ENCODE peak calls at places on chromosomes 4 and X, in eight cellular contexts. One of them, this sample, is unnamed.

GRCh38 chrX:63508668-63509067 is 157.5 kb upstream of the SPIN4 start:
- DNase-seq in astrocyte of the cerebellum: no peak
- DNase-seq in tibial artery: no peak
- DNase-seq in WERI-Rb-1: no peak
- DNase-seq in transverse colon: no peak
- DNase-seq in AG04449: no peak
- DNase-seq in GM12865: no peak
- DNase-seq in RWPE1: no peak
- DNase-seq in this sample: no peak

GRCh38 chr4:139779653-139780052 is 114.0 kb downstream of the MGST2 start:
- DNase-seq in GM12865: no peak
- DNase-seq in transverse colon: no peak
- DNase-seq in RWPE1: no peak
- DNase-seq in AG04449: no peak
- DNase-seq in astrocyte of the cerebellum: no peak
- DNase-seq in WERI-Rb-1: no peak
- DNase-seq in tibial artery: no peak
- DNase-seq in this sample: no peak

GRCh38 chr4:122827258-122827887 is 742 bp downstream of the FGF2 start:
- DNase-seq in RWPE1: peak
- DNase-seq in AG04449: no peak
- DNase-seq in astrocyte of the cerebellum: no peak
- DNase-seq in GM12865: peak
- DNase-seq in tibial artery: peak
- DNase-seq in transverse colon: peak
- DNase-seq in WERI-Rb-1: peak
- DNase-seq in this sample: peak

GRCh38 chr4:20565075-20565721 is 135.1 kb upstream of the PACRGL start:
- DNase-seq in GM12865: no peak
- DNase-seq in transverse colon: no peak
- DNase-seq in WERI-Rb-1: no peak
- DNase-seq in AG04449: no peak
- DNase-seq in astrocyte of the cerebellum: peak
- DNase-seq in RWPE1: no peak
- DNase-seq in tibial artery: no peak
- DNase-seq in this sample: no peak

GRCh38 chr4:87505862-87506261 is 23.3 kb downstream of the SPARCL1 start:
- DNase-seq in tibial artery: no peak
- DNase-seq in transverse colon: no peak
- DNase-seq in AG04449: no peak
- DNase-seq in WERI-Rb-1: peak
- DNase-seq in GM12865: no peak
- DNase-seq in RWPE1: no peak
- DNase-seq in astrocyte of the cerebellum: no peak
- DNase-seq in this sample: no peak

GRCh38 chr4:86640469-86640868 is 46.4 kb downstream of the PTPN13 start:
- DNase-seq in RWPE1: no peak
- DNase-seq in tibial artery: no peak
- DNase-seq in astrocyte of the cerebellum: no peak
- DNase-seq in transverse colon: no peak
- DNase-seq in AG04449: peak
- DNase-seq in WERI-Rb-1: no peak
- DNase-seq in GM12865: no peak
- DNase-seq in this sample: no peak

GRCh38 chr4:114384629-114385028 is 214.0 kb upstream of the UGT8 start:
- DNase-seq in tibial artery: no peak
- DNase-seq in transverse colon: no peak
- DNase-seq in astrocyte of the cerebellum: peak
- DNase-seq in RWPE1: no peak
- DNase-seq in WERI-Rb-1: no peak
- DNase-seq in AG04449: no peak
- DNase-seq in GM12865: peak
- DNase-seq in this sample: peak

GRCh38 chr4:52290468-52290867 is 239.4 kb downstream of the SPATA18 start:
- DNase-seq in AG04449: no peak
- DNase-seq in tibial artery: no peak
- DNase-seq in RWPE1: no peak
- DNase-seq in astrocyte of the cerebellum: no peak
- DNase-seq in transverse colon: no peak
- DNase-seq in GM12865: no peak
- DNase-seq in WERI-Rb-1: no peak
- DNase-seq in this sample: no peak

GRCh38 chr4:74433043-74433442 is 11.9 kb upstream of the AREG start:
- DNase-seq in GM12865: no peak
- DNase-seq in WERI-Rb-1: no peak
- DNase-seq in astrocyte of the cerebellum: no peak
- DNase-seq in AG04449: peak
- DNase-seq in RWPE1: no peak
- DNase-seq in tibial artery: no peak
- DNase-seq in transverse colon: no peak
- DNase-seq in this sample: no peak

GRCh38 chr4:110867251-110867960 is 244.5 kb upstream of the PITX2 start:
- DNase-seq in GM12865: peak
- DNase-seq in astrocyte of the cerebellum: no peak
- DNase-seq in AG04449: no peak
- DNase-seq in tibial artery: no peak
- DNase-seq in transverse colon: no peak
- DNase-seq in RWPE1: peak
- DNase-seq in WERI-Rb-1: no peak
- DNase-seq in this sample: peak

GRCh38 chr4:38950159-38950558 is 82.0 kb downstream of the TMEM156 start:
- DNase-seq in transverse colon: no peak
- DNase-seq in AG04449: no peak
- DNase-seq in RWPE1: no peak
- DNase-seq in tibial artery: no peak
- DNase-seq in WERI-Rb-1: no peak
- DNase-seq in astrocyte of the cerebellum: no peak
- DNase-seq in GM12865: no peak
- DNase-seq in this sample: no peak

GRCh38 chr4:143389543-143390195 is 53.0 kb downstream of the GAB1 start:
- DNase-seq in WERI-Rb-1: no peak
- DNase-seq in transverse colon: no peak
- DNase-seq in tibial artery: no peak
- DNase-seq in AG04449: no peak
- DNase-seq in GM12865: no peak
- DNase-seq in astrocyte of the cerebellum: no peak
- DNase-seq in RWPE1: peak
- DNase-seq in this sample: no peak

GRCh38 chrX:151019837-151020236 is 36.7 kb downstream of the HMGB3 start:
- DNase-seq in transverse colon: no peak
- DNase-seq in tibial artery: no peak
- DNase-seq in WERI-Rb-1: no peak
- DNase-seq in AG04449: peak
- DNase-seq in GM12865: no peak
- DNase-seq in astrocyte of the cerebellum: no peak
- DNase-seq in RWPE1: peak
- DNase-seq in this sample: no peak

GRCh38 chr4:53122280-53123116 is 243.4 kb downstream of the SCFD2 start:
- DNase-seq in astrocyte of the cerebellum: no peak
- DNase-seq in tibial artery: no peak
- DNase-seq in GM12865: no peak
- DNase-seq in transverse colon: no peak
- DNase-seq in WERI-Rb-1: no peak
- DNase-seq in AG04449: no peak
- DNase-seq in RWPE1: no peak
- DNase-seq in this sample: no peak

GRCh38 chrX:2664497-2664896 is 26.6 kb upstream of the CD99 start:
- DNase-seq in RWPE1: no peak
- DNase-seq in WERI-Rb-1: no peak
- DNase-seq in GM12865: no peak
- DNase-seq in tibial artery: no peak
- DNase-seq in transverse colon: no peak
- DNase-seq in AG04449: no peak
- DNase-seq in astrocyte of the cerebellum: no peak
- DNase-seq in this sample: no peak

DNA sequence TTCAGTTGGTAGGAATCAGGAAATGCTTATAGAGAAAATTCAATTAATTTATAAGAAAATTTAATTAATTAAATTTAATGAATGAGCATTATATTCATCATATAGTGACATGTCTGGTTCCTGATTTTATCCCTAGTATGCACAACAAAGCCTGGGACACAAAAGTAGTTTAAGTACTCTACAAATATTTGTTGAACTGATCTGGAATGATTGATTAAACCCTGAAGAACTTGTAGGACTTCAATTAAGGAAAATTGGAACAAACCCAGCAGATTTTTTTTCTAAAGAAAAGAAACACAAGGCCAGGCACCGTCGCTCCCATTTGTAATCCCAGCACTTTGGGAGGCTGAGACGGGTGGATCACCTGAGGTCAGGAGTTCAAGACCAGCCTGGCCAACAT is 4.5 kb upstream of the APELA start:
- DNase-seq in GM12865: no peak
- DNase-seq in RWPE1: no peak
- DNase-seq in WERI-Rb-1: no peak
- DNase-seq in AG04449: no peak
- DNase-seq in astrocyte of the cerebellum: no peak
- DNase-seq in transverse colon: no peak
- DNase-seq in tibial artery: no peak
- DNase-seq in this sample: no peak
- TF ChIP-seq CTCF in GM12865: no peak
- TF ChIP-seq CTCF in RWPE1: no peak
- TF ChIP-seq CTCF in WERI-Rb-1: no peak
- TF ChIP-seq CTCF in AG04449: no peak
- TF ChIP-seq CTCF in astrocyte of the cerebellum: no peak
- TF ChIP-seq CTCF in transverse colon: no peak
- TF ChIP-seq CTCF in tibial artery: no peak
- TF ChIP-seq CTCF in this sample: no peak

GRCh38 chr4:13860126-13860525 is 232.6 kb upstream of the BOD1L1 start:
- DNase-seq in transverse colon: no peak
- DNase-seq in WERI-Rb-1: no peak
- DNase-seq in astrocyte of the cerebellum: peak
- DNase-seq in GM12865: no peak
- DNase-seq in RWPE1: no peak
- DNase-seq in AG04449: no peak
- DNase-seq in tibial artery: no peak
- DNase-seq in this sample: no peak
- TF ChIP-seq CTCF in transverse colon: no peak
- TF ChIP-seq CTCF in WERI-Rb-1: peak
- TF ChIP-seq CTCF in astrocyte of the cerebellum: peak
- TF ChIP-seq CTCF in GM12865: no peak
- TF ChIP-seq CTCF in RWPE1: no peak
- TF ChIP-seq CTCF in AG04449: no peak
- TF ChIP-seq CTCF in tibial artery: no peak
- TF ChIP-seq CTCF in this sample: no peak

GRCh38 chr4:151242305-151242704 is 34.7 kb upstream of the PRSS48 start:
- DNase-seq in transverse colon: no peak
- DNase-seq in RWPE1: no peak
- DNase-seq in tibial artery: no peak
- DNase-seq in AG04449: no peak
- DNase-seq in GM12865: no peak
- DNase-seq in WERI-Rb-1: no peak
- DNase-seq in astrocyte of the cerebellum: no peak
- DNase-seq in this sample: no peak

GRCh38 chr4:151236036-151236435 is 40.9 kb upstream of the PRSS48 start:
- DNase-seq in WERI-Rb-1: no peak
- DNase-seq in transverse colon: no peak
- DNase-seq in tibial artery: no peak
- DNase-seq in astrocyte of the cerebellum: no peak
- DNase-seq in AG04449: no peak
- DNase-seq in GM12865: no peak
- DNase-seq in RWPE1: no peak
- DNase-seq in this sample: no peak

GRCh38 chr4:151238477-151238876 is 38.5 kb upstream of the PRSS48 start:
- DNase-seq in AG04449: no peak
- DNase-seq in GM12865: no peak
- DNase-seq in transverse colon: no peak
- DNase-seq in RWPE1: no peak
- DNase-seq in WERI-Rb-1: no peak
- DNase-seq in tibial artery: no peak
- DNase-seq in astrocyte of the cerebellum: peak
- DNase-seq in this sample: no peak

GRCh38 chr4:151239608-151240007 is 37.4 kb upstream of the PRSS48 start:
- DNase-seq in GM12865: no peak
- DNase-seq in WERI-Rb-1: no peak
- DNase-seq in tibial artery: no peak
- DNase-seq in astrocyte of the cerebellum: no peak
- DNase-seq in RWPE1: no peak
- DNase-seq in transverse colon: no peak
- DNase-seq in AG04449: no peak
- DNase-seq in this sample: no peak
- TF ChIP-seq CTCF in GM12865: no peak
- TF ChIP-seq CTCF in WERI-Rb-1: no peak
- TF ChIP-seq CTCF in tibial artery: no peak
- TF ChIP-seq CTCF in astrocyte of the cerebellum: no peak
- TF ChIP-seq CTCF in RWPE1: no peak
- TF ChIP-seq CTCF in transverse colon: no peak
- TF ChIP-seq CTCF in AG04449: no peak
- TF ChIP-seq CTCF in this sample: no peak

DNA sequence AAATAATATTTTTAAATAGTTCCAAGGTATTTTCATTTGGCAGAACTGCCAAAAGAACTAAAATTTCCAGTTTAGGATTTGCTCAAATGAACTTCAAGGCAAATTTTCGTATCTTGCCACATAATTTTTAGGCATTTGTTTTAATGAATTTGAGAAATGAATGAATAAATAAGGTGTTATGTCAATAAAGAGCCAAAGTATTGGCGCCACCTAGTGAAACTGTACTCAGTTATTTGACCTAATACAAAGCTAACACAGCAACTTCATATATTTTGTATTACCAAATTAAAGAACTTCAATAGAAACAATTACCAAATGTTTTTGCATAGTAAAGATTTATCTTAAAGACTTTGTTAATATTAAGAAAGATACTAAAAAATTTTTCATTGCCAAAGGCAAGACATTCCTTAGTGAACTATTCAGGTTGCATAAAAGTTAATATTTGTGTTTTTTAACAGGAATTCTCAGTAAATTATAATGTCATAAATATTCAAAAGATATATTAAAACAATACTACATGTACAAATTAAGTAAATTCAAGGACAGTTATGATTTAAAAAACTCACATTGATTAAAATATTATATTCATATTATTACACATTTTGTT is 50.3 kb downstream of the STPG2 start:
- DNase-seq in GM12865: peak
- DNase-seq in WERI-Rb-1: no peak
- DNase-seq in AG04449: no peak
- DNase-seq in RWPE1: no peak
- DNase-seq in transverse colon: no peak
- DNase-seq in astrocyte of the cerebellum: peak
- DNase-seq in tibial artery: no peak
- DNase-seq in this sample: no peak
- TF ChIP-seq CTCF in GM12865: peak
- TF ChIP-seq CTCF in WERI-Rb-1: peak
- TF ChIP-seq CTCF in AG04449: peak
- TF ChIP-seq CTCF in RWPE1: peak
- TF ChIP-seq CTCF in transverse colon: no peak
- TF ChIP-seq CTCF in astrocyte of the cerebellum: peak
- TF ChIP-seq CTCF in tibial artery: no peak
- TF ChIP-seq CTCF in this sample: no peak

GRCh38 chrX:83916525-83916924 is 55.6 kb downstream of the CYLC1 start:
- DNase-seq in tibial artery: no peak
- DNase-seq in WERI-Rb-1: peak
- DNase-seq in transverse colon: peak
- DNase-seq in AG04449: no peak
- DNase-seq in astrocyte of the cerebellum: no peak
- DNase-seq in RWPE1: no peak
- DNase-seq in GM12865: no peak
- DNase-seq in this sample: peak
- TF ChIP-seq CTCF in tibial artery: peak
- TF ChIP-seq CTCF in WERI-Rb-1: peak
- TF ChIP-seq CTCF in transverse colon: no peak
- TF ChIP-seq CTCF in AG04449: no peak
- TF ChIP-seq CTCF in astrocyte of the cerebellum: peak
- TF ChIP-seq CTCF in RWPE1: peak
- TF ChIP-seq CTCF in GM12865: peak
- TF ChIP-seq CTCF in this sample: no peak

GRCh38 chrX:19515615-19516105 is 352 bp upstream of the MAP3K15 start:
- DNase-seq in GM12865: no peak
- DNase-seq in WERI-Rb-1: no peak
- DNase-seq in astrocyte of the cerebellum: no peak
- DNase-seq in AG04449: no peak
- DNase-seq in tibial artery: no peak
- DNase-seq in RWPE1: no peak
- DNase-seq in transverse colon: no peak
- DNase-seq in this sample: peak
- TF ChIP-seq CTCF in GM12865: peak
- TF ChIP-seq CTCF in WERI-Rb-1: peak
- TF ChIP-seq CTCF in astrocyte of the cerebellum: no peak
- TF ChIP-seq CTCF in AG04449: no peak
- TF ChIP-seq CTCF in tibial artery: no peak
- TF ChIP-seq CTCF in RWPE1: no peak
- TF ChIP-seq CTCF in transverse colon: no peak
- TF ChIP-seq CTCF in this sample: peak